ENCODE peak calls at places on chromosome 19, in six cellular contexts. M is MM.1S; J is BE2C; C is OCI-M1; N is non-pigmented ciliary epithelial cell; K is effector memory CD4-positive, alpha-beta T cell. B is an unnamed sample.

GRCh38 chr19:55319786-55320185 is 5.4 kb downstream of the TMEM150B start:
- DNase-seq in M (no peak), J (peak; percentile 76), C (no peak), N (no peak), K (no peak), B (no peak)

GRCh38 chr19:8610041-8610927 is at the start of gene ADAMTS10:
- DNase-seq in M (no peak), J (no peak), C (peak; percentile 71), N (no peak), K (peak; percentile 15), B (no peak)

GRCh38 chr19:46515879-46516350 is 20.2 kb upstream of the PNMA8B start:
- DNase-seq in M (peak; percentile 43), J (no peak), C (peak; percentile 74), N (no peak), K (no peak), B (no peak)

GRCh38 chr19:42601811-42602443 is 7.2 kb upstream of the CEACAM8 start:
- DNase-seq in M (peak; percentile 21), J (no peak), C (peak; percentile 47), N (no peak), K (no peak), B (no peak)

GRCh38 chr19:4707956-4708650 is 15.5 kb downstream of the DPP9 start:
- DNase-seq in M (no peak), J (no peak), C (no peak), N (peak; percentile 49), K (no peak), B (no peak)

GRCh38 chr19:23260956-23261355 is 10.8 kb upstream of the ZNF724 start:
- DNase-seq in M (no peak), J (no peak), C (no peak), N (no peak), K (no peak), B (no peak)

GRCh38 chr19:35260694-35261304 is 8.0 kb upstream of the USF2 start:
- DNase-seq in M (no peak), J (no peak), C (no peak), N (no peak), K (no peak), B (no peak)

GRCh38 chr19:41753936-41754529 is 1.3 kb upstream of the CEACAM6 start:
- DNase-seq in M (peak; percentile 60), J (peak; percentile 67), C (peak; percentile 70), N (no peak), K (peak; percentile 30), B (no peak)

GRCh38 chr19:33300016-33300981 is 2.0 kb downstream of the CEBPA start:
- DNase-seq in M (no peak), J (no peak), C (peak; percentile 32), N (no peak), K (no peak), B (no peak)

GRCh38 chr19:45161715-45162463 is 1.1 kb upstream of the NKPD1 start:
- DNase-seq in M (no peak), J (peak; percentile 74), C (peak; percentile 57), N (no peak), K (no peak), B (no peak)

GRCh38 chr19:50793558-50794065 is 3.4 kb downstream of the ACP4 start:
- DNase-seq in M (no peak), J (no peak), C (no peak), N (no peak), K (no peak), B (no peak)

GRCh38 chr19:48470856-48471255 is 1.7 kb downstream of the CYTH2 start:
- DNase-seq in M (no peak), J (no peak), C (no peak), N (no peak), K (no peak), B (no peak)

GRCh38 chr19:34963531-34964406 is at the start of gene ZNF792:
- DNase-seq in M (peak; percentile 23), J (peak; percentile 93), C (peak; percentile 72), N (no peak), K (peak; percentile 11), B (no peak)

GRCh38 chr19:14030997-14031718 is 404 bp upstream of the IL27RA start:
- DNase-seq in M (no peak), J (no peak), C (no peak), N (no peak), K (peak; percentile 69), B (no peak)

GRCh38 chr19:2469102-2469914 is 6.6 kb upstream of the GADD45B start:
- DNase-seq in M (peak; percentile 90), J (no peak), C (peak; percentile 15), N (no peak), K (no peak), B (no peak)

GRCh38 chr19:50329146-50329925 is at the start of gene KCNC3:
- DNase-seq in M (no peak), J (peak; percentile 100), C (no peak), N (peak; percentile 90), K (peak; percentile 84), B (peak; percentile 80)

GRCh38 chr19:5292843-5293606 is 47.6 kb downstream of the PTPRS start:
- DNase-seq in M (no peak), J (peak; percentile 80), C (peak; percentile 90), N (peak; percentile 18), K (peak; percentile 4), B (peak; percentile 68)

GRCh38 chr19:46981296-46981695 is 38.3 kb upstream of the NPAS1 start:
- DNase-seq in M (no peak), J (no peak), C (no peak), N (no peak), K (no peak), B (no peak)

GRCh38 chr19:7986321-7987083 is 18.9 kb downstream of the ELAVL1 start:
- DNase-seq in M (no peak), J (no peak), C (no peak), N (peak; percentile 37), K (no peak), B (no peak)

GRCh38 chr19:35352177-35352447 is 4.4 kb downstream of the FFAR1 start:
- DNase-seq in M (no peak), J (no peak), C (no peak), N (no peak), K (no peak), B (no peak)

GRCh38 chr19:55146078-55146647 is 2.8 kb downstream of the TNNT1 start:
- DNase-seq in M (no peak), J (no peak), C (peak; percentile 95), N (no peak), K (no peak), B (no peak)

B was measured in AG09319.